ENCODE peak calls at places on chromosomes 3 and 15, in ten cellular contexts. C is OCI-LY7; B is heart right ventricle; A is CD8-positive, alpha-beta memory T cell; F is right cardiac atrium; O is A549; L is lung; Z is left ventricle myocardium inferior; G is small intestine; P is WERI-Rb-1. J is an unnamed sample.

GRCh38 chr3:132545471-132545870 is 51.6 kb upstream of the ACKR4 start:
- DNase-seq in C (no peak), B (no peak), A (no peak), F (no peak), O (no peak), L (no peak), Z (no peak), G (no peak), P (no peak), J (no peak)

GRCh38 chr3:150603888-150604319 is 783 bp downstream of the SELENOT start:
- DNase-seq in C (no peak), B (no peak), A (no peak), F (no peak), O (peak; percentile 29), L (no peak), Z (no peak), G (no peak), P (peak; percentile 41), J (no peak)

GRCh38 chr15:40266828-40267304 is 16.0 kb downstream of the ANKRD63 start:
- DNase-seq in C (no peak), B (no peak), A (no peak), F (no peak), O (peak; percentile 85), L (peak; percentile 65), Z (no peak), G (no peak), P (no peak), J (no peak)

GRCh38 chr3:68007621-68008226 is 353.3 kb upstream of the SUCLG2 start:
- DNase-seq in C (no peak), B (no peak), A (peak; percentile 57), F (peak; percentile 39), O (no peak), L (no peak), Z (no peak), G (no peak), P (peak; percentile 71), J (no peak)

GRCh38 chr3:195076981-195077610 is 193.9 kb downstream of the XXYLT1 start:
- DNase-seq in C (no peak), B (no peak), A (no peak), F (peak; percentile 35), O (no peak), L (no peak), Z (no peak), G (no peak), P (no peak), J (no peak)

GRCh38 chr3:105747056-105747455 is 121.8 kb downstream of the CBLB start:
- DNase-seq in C (no peak), B (no peak), A (peak; percentile 19), F (no peak), O (peak; percentile 3), L (no peak), Z (no peak), G (no peak), P (no peak), J (no peak)

GRCh38 chr15:101325263-101326025 is 30.4 kb upstream of the SNRPA1 start:
- DNase-seq in C (no peak), B (no peak), A (no peak), F (no peak), O (no peak), L (no peak), Z (no peak), G (no peak), P (no peak), J (no peak)

GRCh38 chr3:191290311-191291025 is 38.7 kb upstream of the CCDC50 start:
- DNase-seq in C (no peak), B (no peak), A (no peak), F (no peak), O (no peak), L (no peak), Z (no peak), G (no peak), P (no peak), J (no peak)

GRCh38 chr3:22885039-22885438 is 318.1 kb upstream of the UBE2E2 start:
- DNase-seq in C (no peak), B (no peak), A (no peak), F (no peak), O (no peak), L (no peak), Z (no peak), G (no peak), P (no peak), J (no peak)

GRCh38 chr3:49519266-49519665 is 35.0 kb upstream of the BSN start:
- DNase-seq in C (no peak), B (peak; percentile 21), A (no peak), F (no peak), O (no peak), L (no peak), Z (no peak), G (no peak), P (no peak), J (peak; percentile 73)

GRCh38 chr3:42229942-42230688 is 35.9 kb downstream of the CCK start:
- DNase-seq in C (peak; percentile 40), B (no peak), A (no peak), F (no peak), O (peak; percentile 57), L (no peak), Z (no peak), G (peak; percentile 51), P (peak; percentile 50), J (peak; percentile 7)

GRCh38 chr15:31371520-31372240 is 45.0 kb downstream of the KLF13 start:
- DNase-seq in C (no peak), B (no peak), A (no peak), F (peak; percentile 68), O (no peak), L (no peak), Z (peak; percentile 25), G (no peak), P (no peak), J (no peak)
- H3K27ac ChIP-seq in C (no peak overlapping the region), B (peak overlapping the region; percentile 36), A (no peak overlapping the region), F (peak overlapping the region; percentile 8), O (peak overlapping the region; percentile 6), L (no peak overlapping the region), Z (peak overlapping the region; percentile 100), G (no peak overlapping the region), P (no peak overlapping the region), J (peak overlapping the region; percentile 56)

DNA sequence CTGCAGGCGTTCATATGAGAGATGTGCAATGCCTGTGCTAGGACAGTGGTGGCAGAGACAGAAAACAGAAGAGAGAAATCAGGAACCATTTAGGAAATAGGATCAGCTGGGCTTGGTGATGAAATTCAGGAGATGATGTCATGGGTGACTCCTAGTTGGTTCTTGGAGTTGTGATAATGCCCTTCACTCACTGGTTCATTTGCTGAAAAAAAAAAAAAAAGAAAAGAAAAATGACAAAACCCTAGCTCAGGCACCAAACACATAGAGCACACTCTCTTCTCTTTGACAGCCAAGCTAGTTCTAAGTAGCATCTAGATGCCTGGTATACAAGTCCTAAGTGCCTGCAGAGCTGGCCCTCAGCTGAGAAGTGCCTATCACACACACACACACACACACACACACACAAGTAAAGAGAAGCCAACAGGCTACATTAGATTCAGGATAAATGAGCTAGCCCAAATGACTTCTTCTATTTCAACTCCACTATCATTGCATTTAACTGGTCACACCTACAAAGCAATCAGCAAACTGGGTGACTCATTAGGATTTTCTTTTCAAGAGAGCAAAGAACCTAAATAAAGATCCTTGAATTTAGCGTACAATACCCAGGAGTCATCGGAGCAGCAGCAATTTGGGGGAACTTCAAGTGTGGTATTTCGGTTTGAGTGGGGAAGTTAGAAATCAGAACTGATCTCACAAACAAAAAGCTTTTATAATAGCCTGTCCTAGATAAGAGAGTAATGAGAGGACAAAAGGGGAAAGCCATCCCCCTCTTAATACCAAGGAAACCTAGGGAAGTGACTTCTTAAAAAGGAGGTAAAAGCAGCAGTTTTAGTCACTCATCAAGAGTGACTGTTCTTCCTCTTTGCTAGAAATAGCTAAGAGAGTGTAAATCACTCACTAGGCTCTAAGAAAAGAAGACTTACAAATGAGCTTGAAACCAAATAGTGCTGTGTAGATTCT is 112.9 kb downstream of the TNIK start:
- DNase-seq in C (no peak), B (no peak), A (no peak), F (no peak), O (no peak), L (peak; percentile 31), Z (no peak), G (peak; percentile 58), P (no peak), J (no peak)
- H3K27ac ChIP-seq in C (no peak overlapping the region), B (peak overlapping the region; percentile 69), A (no peak overlapping the region), F (peak overlapping the region; percentile 27), O (no peak overlapping the region), L (peak overlapping the region; percentile 20), Z (peak overlapping the region; percentile 39), G (peak overlapping the region; percentile 41), P (no peak overlapping the region), J (no peak overlapping the region)

DNA sequence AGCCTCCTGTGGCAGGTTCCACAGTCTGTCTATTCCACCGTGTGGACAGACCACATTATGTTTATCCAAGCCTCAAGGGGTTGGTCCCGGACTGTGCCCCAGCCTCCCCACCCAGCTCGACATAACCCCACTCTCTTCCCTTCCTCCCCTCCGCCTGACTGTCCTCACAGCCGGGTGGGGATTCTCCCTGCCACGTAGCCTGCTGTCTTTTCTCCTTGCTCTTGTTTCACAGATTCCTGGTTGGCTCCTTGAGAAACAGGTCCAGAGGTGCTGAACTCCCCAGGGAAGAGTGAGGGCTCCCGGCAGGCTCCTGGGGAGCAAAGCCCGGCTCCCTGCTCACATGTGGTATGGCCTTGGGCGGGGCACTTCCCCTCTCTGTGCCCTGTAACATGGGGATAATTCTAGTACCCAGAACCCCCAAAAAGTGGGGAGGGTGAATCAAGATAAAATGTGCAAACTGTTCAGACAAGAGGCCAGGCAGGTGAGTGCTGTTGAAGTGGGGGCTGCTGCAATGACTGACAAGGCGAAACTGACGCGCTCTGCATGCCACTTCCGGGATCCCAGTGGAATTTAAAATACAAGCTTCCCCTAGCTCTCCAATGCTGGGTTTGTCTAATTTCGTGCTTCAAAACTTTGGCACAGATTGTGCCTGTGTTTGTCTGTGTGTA is 160.4 kb upstream of the IQSEC1 start:
- DNase-seq in C (peak; percentile 43), B (no peak), A (peak; percentile 8), F (peak; percentile 44), O (no peak), L (no peak), Z (no peak), G (no peak), P (no peak), J (no peak)
- H3K27ac ChIP-seq in C (no peak overlapping the region), B (no peak overlapping the region), A (no peak overlapping the region), F (no peak overlapping the region), O (no peak overlapping the region), L (no peak overlapping the region), Z (no peak overlapping the region), G (no peak overlapping the region), P (no peak overlapping the region), J (no peak overlapping the region)

GRCh38 chr3:37098884-37099283 is 75.5 kb downstream of the LRRFIP2 start:
- DNase-seq in C (no peak), B (no peak), A (no peak), F (no peak), O (no peak), L (no peak), Z (no peak), G (no peak), P (no peak), J (no peak)

GRCh38 chr3:37096972-37097371 is 77.4 kb downstream of the LRRFIP2 start:
- DNase-seq in C (no peak), B (no peak), A (no peak), F (no peak), O (no peak), L (no peak), Z (no peak), G (no peak), P (no peak), J (no peak)

GRCh38 chr3:37099469-37099868 is 74.9 kb downstream of the LRRFIP2 start:
- DNase-seq in C (no peak), B (no peak), A (no peak), F (no peak), O (no peak), L (no peak), Z (no peak), G (no peak), P (no peak), J (no peak)

GRCh38 chr3:37096292-37096691 is 78.1 kb downstream of the LRRFIP2 start:
- DNase-seq in C (no peak), B (no peak), A (no peak), F (no peak), O (no peak), L (no peak), Z (no peak), G (no peak), P (no peak), J (no peak)

GRCh38 chr3:37097776-37098175 is 76.6 kb downstream of the LRRFIP2 start:
- DNase-seq in C (no peak), B (no peak), A (no peak), F (no peak), O (no peak), L (no peak), Z (no peak), G (no peak), P (no peak), J (no peak)
- H3K27ac ChIP-seq in C (no peak overlapping the region), B (no peak overlapping the region), A (no peak overlapping the region), F (no peak overlapping the region), O (peak overlapping the region; percentile 71), L (no peak overlapping the region), Z (peak overlapping the region; percentile 43), G (no peak overlapping the region), P (no peak overlapping the region), J (no peak overlapping the region)